ENCODE peak calls at places on chromosome 11, in five cellular contexts. E, D, O, K and J are unnamed samples.

GRCh38 chr11:65316979-65317786 is 2.5 kb downstream of the CDC42EP2 start:
- DNase-seq in E (peak), D (peak), O (peak), K (peak), J (no peak)

GRCh38 chr11:19660076-19660475 is 52.6 kb upstream of the NAV2 start:
- DNase-seq in E (no peak), D (no peak), O (no peak), K (no peak), J (peak)

GRCh38 chr11:121613724-121614123 is 161.0 kb upstream of the SORL1-AS1 start:
- DNase-seq in E (no peak), D (no peak), O (no peak), K (no peak), J (no peak)

GRCh38 chr11:7572001-7572712 is 58.4 kb downstream of the PPFIBP2 start:
- DNase-seq in E (no peak), D (no peak), O (no peak), K (no peak), J (no peak)

GRCh38 chr11:5620606-5621521 is 3.9 kb upstream of the TRIM34 start:
- DNase-seq in E (no peak), D (no peak), O (no peak), K (no peak), J (no peak)

GRCh38 chr11:33187851-33188722 is 26.8 kb upstream of the CSTF3 start:
- DNase-seq in E (no peak), D (no peak), O (no peak), K (no peak), J (no peak)

GRCh38 chr11:76642341-76642740 is 28.2 kb downstream of the LRRC32 start:
- DNase-seq in E (no peak), D (no peak), O (no peak), K (no peak), J (no peak)

GRCh38 chr11:86722041-86722440 is 49.6 kb upstream of the ME3 start:
- DNase-seq in E (no peak), D (no peak), O (no peak), K (no peak), J (no peak)

GRCh38 chr11:76663461-76663760 is 7.1 kb downstream of the LRRC32 start:
- DNase-seq in E (no peak), D (no peak), O (no peak), K (no peak), J (no peak)

GRCh38 chr11:6703247-6704063 is 20.3 kb upstream of the MRPL17 start:
- DNase-seq in E (no peak), D (no peak), O (no peak), K (peak), J (no peak)

GRCh38 chr11:1181858-1182535 is 24.2 kb downstream of the MUC5AC start:
- DNase-seq in E (no peak), D (no peak), O (no peak), K (no peak), J (no peak)

GRCh38 chr11:132056689-132057088 is 686.3 kb downstream of the NTM start:
- DNase-seq in E (no peak), D (no peak), O (no peak), K (no peak), J (no peak)

GRCh38 chr11:5288912-5289525 is 12.7 kb downstream of the OR51B4 start:
- DNase-seq in E (no peak), D (no peak), O (no peak), K (no peak), J (no peak)

GRCh38 chr11:58688779-58689503 is 42.8 kb downstream of the GLYAT start:
- DNase-seq in E (no peak), D (no peak), O (no peak), K (no peak), J (no peak)

GRCh38 chr11:613369-613968 is 2.3 kb downstream of the IRF7 start:
- DNase-seq in E (peak), D (peak), O (no peak), K (peak), J (peak)

GRCh38 chr11:121451178-121451981 is 734 bp upstream of the SORL1 start:
- DNase-seq in E (no peak), D (no peak), O (no peak), K (no peak), J (no peak)

GRCh38 chr11:26227311-26227710 is 104.6 kb upstream of the ANO3 start:
- DNase-seq in E (no peak), D (no peak), O (no peak), K (no peak), J (no peak)

GRCh38 chr11:7020183-7020917 is at the start of the genes NLRP14 and ZNF214:
- DNase-seq in E (peak), D (peak), O (peak), K (peak), J (no peak)

GRCh38 chr11:96073536-96073935 is 149.6 kb upstream of the MTMR2 start:
- DNase-seq in E (no peak), D (no peak), O (no peak), K (no peak), J (no peak)

GRCh38 chr11:113045146-113045545 is 83.9 kb downstream of the NCAM1 start:
- DNase-seq in E (no peak), D (no peak), O (no peak), K (no peak), J (no peak)

GRCh38 chr11:122917311-122917710 is 34.8 kb downstream of the JHY start:
- DNase-seq in E (no peak), D (no peak), O (no peak), K (peak), J (no peak)

GRCh38 chr11:7911011-7911410 is 20.1 kb downstream of the OR10A6 start:
- DNase-seq in E (no peak), D (no peak), O (no peak), K (no peak), J (no peak)

GRCh38 chr11:104968365-104968855 is at the start of gene CASP4:
- DNase-seq in E (no peak), D (no peak), O (no peak), K (peak), J (no peak)

GRCh38 chr11:58060535-58060934 is 29.8 kb downstream of the OR6Q1 start:
- DNase-seq in E (no peak), D (no peak), O (peak), K (no peak), J (no peak)

GRCh38 chr11:123939317-123939716 is at the start of gene OR4D5:
- DNase-seq in E (no peak), D (no peak), O (no peak), K (no peak), J (no peak)

GRCh38 chr11:131859811-131860210 is 489.4 kb downstream of the NTM start:
- DNase-seq in E (no peak), D (no peak), O (peak), K (no peak), J (no peak)

GRCh38 chr11:66762088-66762487 is 33.1 kb upstream of the SPTBN2 start:
- DNase-seq in E (no peak), D (no peak), O (peak), K (no peak), J (no peak)

DNA sequence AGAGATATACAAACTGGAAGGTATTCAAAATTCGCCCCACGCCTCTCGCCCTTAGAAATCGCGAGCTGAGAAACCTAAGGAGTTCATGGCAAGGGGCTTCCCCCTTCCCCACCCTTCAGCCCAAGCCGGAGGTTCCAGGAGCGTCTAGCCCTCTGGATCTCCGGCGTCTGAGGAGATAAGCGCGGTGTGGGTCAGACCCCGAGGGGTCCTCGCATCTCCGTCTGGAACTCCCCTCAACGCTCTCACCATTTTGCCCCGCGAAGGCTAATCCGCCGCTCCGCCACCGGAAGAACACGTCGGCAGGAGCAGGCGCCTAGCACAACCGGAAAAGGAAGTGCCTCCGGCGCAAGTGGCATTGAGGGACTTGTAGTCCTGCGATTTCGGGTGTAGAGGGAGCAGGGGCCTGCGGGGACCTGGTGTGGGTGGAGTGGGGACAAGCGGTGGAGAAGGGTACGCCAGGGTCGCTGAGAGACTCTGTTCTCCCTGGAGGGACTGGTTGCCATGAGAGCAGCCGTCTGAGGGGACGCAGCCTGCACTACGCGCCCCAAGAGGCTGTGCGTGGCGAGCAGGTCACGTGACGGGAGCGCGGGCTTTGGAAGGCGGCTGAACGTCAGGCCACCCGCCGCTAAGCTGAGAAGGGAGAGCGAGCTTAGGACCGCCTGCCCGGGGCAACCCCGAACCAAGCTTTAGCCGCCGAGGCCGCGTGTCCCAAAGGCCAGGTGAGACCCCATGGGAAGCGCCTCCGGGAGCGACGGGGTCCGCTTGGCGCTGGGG is at the start of the genes FEN1 and TMEM258:
- DNase-seq in E (peak), D (peak), O (peak), K (peak), J (peak)
- TF ChIP-seq POLR2A in E (no peak), D (peak), O (peak), K (no peak), J (peak)

DNA sequence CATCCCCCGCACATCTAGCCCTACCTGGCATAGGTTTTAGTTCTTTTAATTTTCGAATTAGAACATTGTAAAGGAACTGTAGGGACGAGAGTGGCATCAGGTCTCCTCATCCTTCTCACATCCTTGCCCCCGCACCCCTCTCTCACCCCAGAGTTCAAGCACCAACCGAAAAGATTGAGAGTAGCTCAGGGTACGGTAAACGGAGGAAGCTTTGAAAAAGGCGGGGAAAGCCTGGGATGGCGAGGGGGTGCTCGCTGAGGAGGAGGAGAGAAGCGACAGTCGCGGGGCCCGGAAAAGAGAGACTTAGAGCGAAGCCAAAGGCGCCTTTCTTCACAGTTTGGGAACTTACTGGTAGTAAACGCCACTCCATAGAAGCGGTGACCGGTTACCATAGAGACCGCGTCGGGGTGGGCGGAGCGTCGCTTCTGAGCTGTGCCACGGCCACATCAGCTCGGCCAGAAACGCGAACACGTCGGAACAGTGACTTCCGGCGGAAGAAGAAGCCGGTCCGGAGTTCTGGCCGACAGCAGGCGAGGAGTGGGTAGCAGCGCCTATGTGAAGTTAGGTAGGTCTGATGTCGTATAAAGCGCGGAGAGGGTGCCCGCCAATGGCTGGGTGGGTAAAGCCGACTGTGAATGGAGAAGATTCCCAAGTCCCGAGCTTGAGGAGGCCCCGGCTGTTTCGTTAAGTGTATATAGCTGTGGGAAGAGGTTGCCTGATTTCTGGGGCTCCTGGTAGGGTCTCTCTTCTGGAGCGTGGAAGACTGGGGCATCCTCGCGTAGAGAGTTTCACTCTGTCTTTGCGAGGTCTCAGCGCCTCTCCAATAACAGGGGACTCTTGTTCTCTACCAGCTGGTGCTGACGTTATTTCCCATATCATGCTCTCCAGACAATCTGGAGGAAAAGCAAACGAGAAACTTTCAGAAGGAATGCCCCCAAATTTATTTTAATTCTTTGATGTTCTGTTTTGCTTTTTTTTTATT is at the start of the genes DCDC1 and DNAJC24:
- DNase-seq in E (peak), D (peak), O (peak), K (peak), J (peak)
- TF ChIP-seq POLR2A in E (no peak), D (no peak), O (no peak), K (no peak), J (peak)

GRCh38 chr11:111733655-111734088 is 32.5 kb downstream of the PPP2R1B start:
- DNase-seq in E (peak), D (peak), O (no peak), K (no peak), J (no peak)

GRCh38 chr11:111736621-111737055 is 29.6 kb downstream of the PPP2R1B start:
- DNase-seq in E (no peak), D (no peak), O (no peak), K (no peak), J (no peak)

GRCh38 chr11:111736191-111736590 is 30.0 kb downstream of the PPP2R1B start:
- DNase-seq in E (no peak), D (peak), O (no peak), K (no peak), J (no peak)

GRCh38 chr11:111734383-111735261 is 31.6 kb downstream of the PPP2R1B start:
- DNase-seq in E (no peak), D (peak), O (no peak), K (no peak), J (no peak)

DNA sequence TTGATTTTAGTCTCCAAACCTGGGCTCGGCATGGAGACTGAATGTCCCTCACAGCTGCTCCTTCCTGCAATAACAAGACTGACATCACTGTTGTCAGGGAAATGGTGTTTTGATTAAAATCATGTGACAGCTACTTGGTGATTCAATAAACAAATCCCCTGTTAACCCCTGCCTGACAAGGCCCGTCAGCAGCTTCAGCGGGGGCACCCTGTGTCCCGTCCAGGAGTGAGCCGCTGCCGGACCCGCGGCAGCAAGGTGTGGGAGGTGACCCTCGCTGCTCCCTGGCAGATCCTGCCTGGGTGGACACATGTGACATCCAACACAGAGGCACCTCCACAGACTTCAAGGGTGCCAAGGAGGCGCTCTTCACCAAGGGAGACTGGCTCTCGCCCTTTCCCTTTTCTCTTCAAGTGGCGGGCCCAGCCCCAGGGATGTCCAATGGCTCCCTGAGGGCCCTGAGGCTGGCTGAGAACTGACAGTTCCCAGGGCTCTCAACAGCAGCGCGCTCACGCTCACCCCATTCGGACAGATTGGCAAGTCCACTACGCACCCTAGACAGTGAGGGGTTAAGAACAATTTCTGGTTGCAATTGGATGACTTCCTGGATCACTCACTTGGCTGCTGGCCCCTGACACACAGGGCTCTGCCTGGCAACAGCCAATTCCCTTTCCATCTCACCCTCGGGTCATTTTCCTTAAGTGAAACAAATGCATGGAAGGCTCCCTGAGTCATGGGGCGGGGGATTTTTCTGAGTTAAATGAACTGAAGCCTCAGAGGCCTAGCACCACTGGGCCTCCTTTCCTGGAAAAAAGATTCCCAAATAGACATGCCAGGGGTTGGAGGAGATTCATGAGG is 30.7 kb downstream of the PPP2R1B start:
- DNase-seq in E (peak), D (peak), O (no peak), K (peak), J (no peak)
- TF ChIP-seq POLR2A in E (no peak), D (peak), O (no peak), K (no peak), J (no peak)

GRCh38 chr11:62556102-62556871 is 9.7 kb upstream of the AHNAK start:
- DNase-seq in E (peak), D (peak), O (peak), K (peak), J (no peak)
- TF ChIP-seq POLR2A in E (no peak), D (no peak), O (no peak), K (no peak), J (no peak)

GRCh38 chr11:94011478-94011877 is 9.7 kb upstream of the HEPHL1 start:
- DNase-seq in E (no peak), D (no peak), O (no peak), K (no peak), J (no peak)
- TF ChIP-seq POLR2A in E (no peak), D (no peak), O (no peak), K (no peak), J (no peak)

GRCh38 chr11:13775471-13775870 is 107.0 kb downstream of the FAR1 start:
- DNase-seq in E (no peak), D (no peak), O (no peak), K (no peak), J (no peak)
- TF ChIP-seq POLR2A in E (no peak), D (no peak), O (no peak), K (no peak), J (no peak)

GRCh38 chr11:47426062-47426956 is at the start of gene PSMC3:
- DNase-seq in E (peak), D (peak), O (peak), K (peak), J (peak)
- TF ChIP-seq POLR2A in E (no peak), D (peak), O (peak), K (no peak), J (peak)